ENCODE peak calls at places on chromosomes 2 and 18, in four cellular contexts. One of them, this sample, is unnamed.

GRCh38 chr2:81234711-81235110 is 930.2 kb upstream of the LRRTM1 start:
- DNase-seq in T-helper 22 cell: no peak
- DNase-seq in nephron progenitor cell: no peak
- DNase-seq in central memory CD8-positive, alpha-beta T cell: no peak
- DNase-seq in this sample: no peak

GRCh38 chr2:71070294-71071025 is 2.0 kb downstream of the NAGK start:
- DNase-seq in central memory CD8-positive, alpha-beta T cell: no peak
- DNase-seq in T-helper 22 cell: no peak
- DNase-seq in nephron progenitor cell: no peak
- DNase-seq in this sample: peak; percentile 57

GRCh38 chr2:18339326-18339725 is 221.1 kb downstream of the RDH14 start:
- DNase-seq in nephron progenitor cell: no peak
- DNase-seq in T-helper 22 cell: no peak
- DNase-seq in central memory CD8-positive, alpha-beta T cell: no peak
- DNase-seq in this sample: no peak

GRCh38 chr18:58784601-58785137 is 80.0 kb upstream of the ZNF532 start:
- DNase-seq in T-helper 22 cell: no peak
- DNase-seq in nephron progenitor cell: peak; percentile 23
- DNase-seq in central memory CD8-positive, alpha-beta T cell: no peak
- DNase-seq in this sample: peak; percentile 50

GRCh38 chr18:50665015-50665414 is 105.1 kb downstream of the MAPK4 start:
- DNase-seq in nephron progenitor cell: no peak
- DNase-seq in central memory CD8-positive, alpha-beta T cell: no peak
- DNase-seq in T-helper 22 cell: no peak
- DNase-seq in this sample: no peak

GRCh38 chr2:48900321-48901014 is 144.9 kb upstream of the LHCGR start:
- DNase-seq in central memory CD8-positive, alpha-beta T cell: no peak
- DNase-seq in T-helper 22 cell: no peak
- DNase-seq in nephron progenitor cell: no peak
- DNase-seq in this sample: no peak

GRCh38 chr2:16247371-16248177 is 307.2 kb downstream of the MYCN start:
- DNase-seq in T-helper 22 cell: no peak
- DNase-seq in nephron progenitor cell: no peak
- DNase-seq in central memory CD8-positive, alpha-beta T cell: no peak
- DNase-seq in this sample: no peak

GRCh38 chr2:15836134-15836941 is 104.0 kb upstream of the MYCN start:
- DNase-seq in central memory CD8-positive, alpha-beta T cell: no peak
- DNase-seq in nephron progenitor cell: no peak
- DNase-seq in T-helper 22 cell: no peak
- DNase-seq in this sample: no peak

GRCh38 chr2:223599646-223600009 is 2.5 kb downstream of the SCG2 start:
- DNase-seq in nephron progenitor cell: no peak
- DNase-seq in T-helper 22 cell: no peak
- DNase-seq in central memory CD8-positive, alpha-beta T cell: no peak
- DNase-seq in this sample: no peak

GRCh38 chr2:199929257-199929656 is 18.2 kb downstream of the C2orf69 start:
- DNase-seq in nephron progenitor cell: no peak
- DNase-seq in T-helper 22 cell: no peak
- DNase-seq in central memory CD8-positive, alpha-beta T cell: no peak
- DNase-seq in this sample: no peak

GRCh38 chr2:232951891-232952290 is 61.2 kb downstream of the NGEF start:
- DNase-seq in central memory CD8-positive, alpha-beta T cell: no peak
- DNase-seq in nephron progenitor cell: peak; percentile 26
- DNase-seq in T-helper 22 cell: no peak
- DNase-seq in this sample: no peak

GRCh38 chr2:53289309-53290006 is 478.1 kb upstream of the CHAC2 start:
- DNase-seq in T-helper 22 cell: no peak
- DNase-seq in central memory CD8-positive, alpha-beta T cell: no peak
- DNase-seq in nephron progenitor cell: no peak
- DNase-seq in this sample: no peak

GRCh38 chr2:64283641-64284371 is 139.6 kb upstream of the PELI1 start:
- DNase-seq in T-helper 22 cell: no peak
- DNase-seq in nephron progenitor cell: no peak
- DNase-seq in central memory CD8-positive, alpha-beta T cell: no peak
- DNase-seq in this sample: no peak

GRCh38 chr18:50297621-50298442 is 10.3 kb upstream of the CXXC1 start:
- DNase-seq in nephron progenitor cell: peak; percentile 46
- DNase-seq in T-helper 22 cell: no peak
- DNase-seq in central memory CD8-positive, alpha-beta T cell: peak; percentile 56
- DNase-seq in this sample: peak; percentile 85

GRCh38 chr2:106685180-106685897 is 198.2 kb downstream of the CD8B2 start:
- DNase-seq in central memory CD8-positive, alpha-beta T cell: no peak
- DNase-seq in T-helper 22 cell: no peak
- DNase-seq in nephron progenitor cell: no peak
- DNase-seq in this sample: no peak

GRCh38 chr2:96251721-96252292 is 14.0 kb downstream of the TMEM127 start:
- DNase-seq in nephron progenitor cell: peak; percentile 82
- DNase-seq in central memory CD8-positive, alpha-beta T cell: no peak
- DNase-seq in T-helper 22 cell: no peak
- DNase-seq in this sample: peak; percentile 45

GRCh38 chr2:20642026-20642971 is 8.6 kb downstream of the HS1BP3 start:
- DNase-seq in nephron progenitor cell: peak; percentile 87
- DNase-seq in central memory CD8-positive, alpha-beta T cell: peak; percentile 68
- DNase-seq in T-helper 22 cell: peak; percentile 34
- DNase-seq in this sample: peak; percentile 84

GRCh38 chr2:15643209-15643500 is 51.5 kb downstream of the DDX1 start:
- DNase-seq in T-helper 22 cell: no peak
- DNase-seq in central memory CD8-positive, alpha-beta T cell: no peak
- DNase-seq in nephron progenitor cell: no peak
- DNase-seq in this sample: no peak

GRCh38 chr2:25025996-25026530 is 15.8 kb upstream of the EFR3B start:
- DNase-seq in T-helper 22 cell: no peak
- DNase-seq in central memory CD8-positive, alpha-beta T cell: no peak
- DNase-seq in nephron progenitor cell: no peak
- DNase-seq in this sample: no peak

GRCh38 chr2:145221511-145221910 is 701.6 kb upstream of the ZEB2 start:
- DNase-seq in central memory CD8-positive, alpha-beta T cell: no peak
- DNase-seq in nephron progenitor cell: no peak
- DNase-seq in T-helper 22 cell: no peak
- DNase-seq in this sample: no peak

GRCh38 chr2:127415593-127416485 is 2.4 kb upstream of the PROC start:
- DNase-seq in T-helper 22 cell: peak; percentile 81
- DNase-seq in nephron progenitor cell: peak; percentile 86
- DNase-seq in central memory CD8-positive, alpha-beta T cell: peak; percentile 71
- DNase-seq in this sample: peak; percentile 94

GRCh38 chr2:31812051-31812798 is 198.6 kb downstream of the MEMO1 start:
- DNase-seq in nephron progenitor cell: no peak
- DNase-seq in T-helper 22 cell: no peak
- DNase-seq in central memory CD8-positive, alpha-beta T cell: no peak
- DNase-seq in this sample: no peak

GRCh38 chr2:65420712-65421431 is 11.5 kb downstream of the SPRED2 start:
- DNase-seq in central memory CD8-positive, alpha-beta T cell: no peak
- DNase-seq in nephron progenitor cell: no peak
- DNase-seq in T-helper 22 cell: no peak
- DNase-seq in this sample: no peak

GRCh38 chr18:28236487-28236886 is 59.6 kb upstream of the CDH2 start:
- DNase-seq in central memory CD8-positive, alpha-beta T cell: no peak
- DNase-seq in nephron progenitor cell: no peak
- DNase-seq in T-helper 22 cell: no peak
- DNase-seq in this sample: no peak

GRCh38 chr2:196131949-196132925 is 39.1 kb downstream of the STK17B start:
- DNase-seq in nephron progenitor cell: no peak
- DNase-seq in central memory CD8-positive, alpha-beta T cell: no peak
- DNase-seq in T-helper 22 cell: peak; percentile 27
- DNase-seq in this sample: no peak

GRCh38 chr2:102593516-102593915 is 25.8 kb upstream of the SLC9A2 start:
- DNase-seq in central memory CD8-positive, alpha-beta T cell: no peak
- DNase-seq in nephron progenitor cell: no peak
- DNase-seq in T-helper 22 cell: no peak
- DNase-seq in this sample: no peak

GRCh38 chr2:54639609-54640008 is 83.9 kb upstream of the EML6 start:
- DNase-seq in nephron progenitor cell: no peak
- DNase-seq in central memory CD8-positive, alpha-beta T cell: no peak
- DNase-seq in T-helper 22 cell: no peak
- DNase-seq in this sample: no peak

GRCh38 chr18:48904086-48904485 is 46.7 kb downstream of the SMAD7 start:
- DNase-seq in T-helper 22 cell: no peak
- DNase-seq in central memory CD8-positive, alpha-beta T cell: no peak
- DNase-seq in nephron progenitor cell: no peak
- DNase-seq in this sample: no peak

GRCh38 chr2:69965756-69966447 is 4.5 kb upstream of the ASPRV1 start:
- DNase-seq in T-helper 22 cell: no peak
- DNase-seq in central memory CD8-positive, alpha-beta T cell: no peak
- DNase-seq in nephron progenitor cell: no peak
- DNase-seq in this sample: no peak

GRCh38 chr2:44083054-44083453 is 85.6 kb upstream of the PPM1B start:
- DNase-seq in T-helper 22 cell: no peak
- DNase-seq in central memory CD8-positive, alpha-beta T cell: no peak
- DNase-seq in nephron progenitor cell: no peak
- DNase-seq in this sample: no peak

GRCh38 chr2:55056024-55056521 is 5.8 kb upstream of the RTN4 start:
- DNase-seq in nephron progenitor cell: no peak
- DNase-seq in T-helper 22 cell: no peak
- DNase-seq in central memory CD8-positive, alpha-beta T cell: no peak
- DNase-seq in this sample: no peak

GRCh38 chr2:17857016-17857415 is 21.5 kb upstream of the KCNS3 start:
- DNase-seq in T-helper 22 cell: no peak
- DNase-seq in central memory CD8-positive, alpha-beta T cell: no peak
- DNase-seq in nephron progenitor cell: no peak
- DNase-seq in this sample: no peak

GRCh38 chr2:134988994-134989605 is 58.1 kb downstream of the MAP3K19 start:
- DNase-seq in nephron progenitor cell: no peak
- DNase-seq in T-helper 22 cell: no peak
- DNase-seq in central memory CD8-positive, alpha-beta T cell: no peak
- DNase-seq in this sample: no peak

GRCh38 chr2:160956243-160956802 is 203.9 kb upstream of the TANK start:
- DNase-seq in nephron progenitor cell: no peak
- DNase-seq in T-helper 22 cell: no peak
- DNase-seq in central memory CD8-positive, alpha-beta T cell: no peak
- DNase-seq in this sample: no peak

GRCh38 chr2:152950125-152950524 is 231.7 kb downstream of the ARL6IP6 start:
- DNase-seq in T-helper 22 cell: no peak
- DNase-seq in nephron progenitor cell: peak; percentile 71
- DNase-seq in central memory CD8-positive, alpha-beta T cell: no peak
- DNase-seq in this sample: no peak

GRCh38 chr2:220198911-220199310 is 571.5 kb downstream of the SLC4A3 start:
- DNase-seq in nephron progenitor cell: no peak
- DNase-seq in T-helper 22 cell: no peak
- DNase-seq in central memory CD8-positive, alpha-beta T cell: no peak
- DNase-seq in this sample: no peak

GRCh38 chr18:32469190-32469611 is 1.5 kb downstream of the GAREM1 start:
- DNase-seq in nephron progenitor cell: peak; percentile 33
- DNase-seq in central memory CD8-positive, alpha-beta T cell: no peak
- DNase-seq in T-helper 22 cell: no peak
- DNase-seq in this sample: no peak

This sample was measured in H9.